ENCODE peak calls at places on chromosomes 16 and 17, in eight cellular contexts. U is left cardiac atrium, N is WERI-Rb-1, M is lung, J is anterior cingulate cortex, G is activated T-cell treated with anti-CD3 and anti-CD28 coated beads for 1 hour, R is aorta, Z is GM03348. D is an unnamed sample.

GRCh38 chr17:3740611-3741073 is 16.9 kb downstream of the HASPIN start:
- DNase-seq in U (no peak), N (no peak), M (no peak), J (no peak), G (no peak), R (no peak), Z (no peak), D (peak; percentile 46)

GRCh38 chr17:20263595-20263994 is 203.7 kb downstream of the LGALS9B start:
- DNase-seq in U (no peak), N (no peak), M (no peak), J (no peak), G (no peak), R (no peak), Z (peak; percentile 36), D (no peak)

GRCh38 chr16:66553223-66553622 is 847 bp downstream of the CKLF start:
- DNase-seq in U (no peak), N (no peak), M (no peak), J (no peak), G (no peak), R (no peak), Z (no peak), D (no peak)

GRCh38 chr16:69691980-69692911 is 34.1 kb downstream of the NQO1 start:
- DNase-seq in U (no peak), N (no peak), M (no peak), J (no peak), G (no peak), R (no peak), Z (peak; percentile 49), D (peak; percentile 21)

GRCh38 chr17:78617371-78618061 is 40.3 kb upstream of the DNAH17 start:
- DNase-seq in U (no peak), N (peak; percentile 58), M (no peak), J (no peak), G (no peak), R (no peak), Z (peak; percentile 51), D (no peak)

GRCh38 chr17:4412933-4413831 is 20.6 kb upstream of the SPNS3 start:
- DNase-seq in U (peak; percentile 94), N (peak; percentile 90), M (peak; percentile 90), J (peak; percentile 83), G (peak; percentile 94), R (peak; percentile 95), Z (peak; percentile 91), D (peak; percentile 96)

GRCh38 chr16:51248217-51248616 is 97.1 kb upstream of the SALL1 start:
- DNase-seq in U (no peak), N (no peak), M (no peak), J (no peak), G (no peak), R (no peak), Z (no peak), D (no peak)

GRCh38 chr16:63323055-63323454 is 1286.8 kb upstream of the CDH8 start:
- DNase-seq in U (no peak), N (no peak), M (no peak), J (no peak), G (no peak), R (no peak), Z (peak; percentile 3), D (no peak)

GRCh38 chr17:40818343-40818732 is 4.1 kb downstream of the KRT10 start:
- DNase-seq in U (no peak), N (no peak), M (no peak), J (no peak), G (no peak), R (no peak), Z (no peak), D (no peak)

GRCh38 chr17:3915642-3916012 is 638 bp downstream of the P2RX1 start:
- DNase-seq in U (no peak), N (no peak), M (no peak), J (no peak), G (no peak), R (no peak), Z (no peak), D (peak; percentile 70)

GRCh38 chr16:6341993-6342392 is 990.7 kb upstream of the RBFOX1 start:
- DNase-seq in U (no peak), N (no peak), M (no peak), J (no peak), G (no peak), R (no peak), Z (no peak), D (no peak)

GRCh38 chr17:48601528-48602430 is 3.0 kb downstream of the HOXB6 start:
- DNase-seq in U (no peak), N (no peak), M (no peak), J (no peak), G (no peak), R (no peak), Z (no peak), D (no peak)

GRCh38 chr16:31073073-31073822 is 792 bp downstream of the ZNF668 start:
- DNase-seq in U (peak; percentile 94), N (peak; percentile 94), M (peak; percentile 92), J (peak; percentile 78), G (peak; percentile 79), R (peak; percentile 96), Z (peak; percentile 93), D (peak; percentile 99)

GRCh38 chr17:9140550-9141422 is 119.5 kb downstream of the NTN1 start:
- DNase-seq in U (no peak), N (no peak), M (no peak), J (no peak), G (no peak), R (no peak), Z (no peak), D (no peak)

GRCh38 chr17:28901866-28902818 is 737 bp downstream of the DHRS13 start:
- DNase-seq in U (peak; percentile 58), N (peak; percentile 83), M (peak; percentile 50), J (no peak), G (peak; percentile 32), R (no peak), Z (peak; percentile 74), D (peak; percentile 96)

GRCh38 chr16:61948414-61948813 is 87.8 kb downstream of the CDH8 start:
- DNase-seq in U (no peak), N (no peak), M (no peak), J (no peak), G (no peak), R (no peak), Z (no peak), D (no peak)

GRCh38 chr16:5451641-5452040 is 354.0 kb upstream of the EEF2KMT start:
- DNase-seq in U (no peak), N (no peak), M (no peak), J (no peak), G (no peak), R (no peak), Z (no peak), D (no peak)

GRCh38 chr16:80231888-80232287 is 308.9 kb upstream of the DYNLRB2 start:
- DNase-seq in U (no peak), N (no peak), M (no peak), J (no peak), G (no peak), R (peak; percentile 44), Z (peak; percentile 75), D (peak; percentile 86)

GRCh38 chr16:85750021-85750826 is 672 bp downstream of the C16orf74 start:
- DNase-seq in U (peak; percentile 45), N (peak; percentile 79), M (no peak), J (no peak), G (no peak), R (no peak), Z (peak; percentile 89), D (peak; percentile 92)

GRCh38 chr16:47750371-47750770 is 289.2 kb downstream of the PHKB start:
- DNase-seq in U (no peak), N (no peak), M (no peak), J (no peak), G (no peak), R (no peak), Z (no peak), D (no peak)

GRCh38 chr17:65261682-65262636 is 124.8 kb downstream of the RGS9 start:
- DNase-seq in U (no peak), N (no peak), M (no peak), J (no peak), G (no peak), R (no peak), Z (peak; percentile 71), D (peak; percentile 82)

GRCh38 chr16:84507011-84507982 is 2.8 kb upstream of the MEAK7 start:
- DNase-seq in U (peak; percentile 26), N (no peak), M (no peak), J (no peak), G (no peak), R (peak; percentile 61), Z (no peak), D (no peak)

GRCh38 chr17:8893621-8894020 is 26.1 kb upstream of the PIK3R6 start:
- DNase-seq in U (no peak), N (no peak), M (no peak), J (no peak), G (no peak), R (no peak), Z (no peak), D (no peak)

GRCh38 chr16:11725457-11725856 is 17.2 kb downstream of the TXNDC11 start:
- DNase-seq in U (no peak), N (no peak), M (no peak), J (no peak), G (no peak), R (no peak), Z (no peak), D (no peak)

GRCh38 chr16:58652741-58653140 is 23.1 kb upstream of the CNOT1 start:
- DNase-seq in U (no peak), N (no peak), M (no peak), J (no peak), G (no peak), R (no peak), Z (no peak), D (no peak)

GRCh38 chr17:54967621-54968258 is 714 bp downstream of the COX11 start:
- DNase-seq in U (no peak), N (peak; percentile 39), M (no peak), J (no peak), G (no peak), R (no peak), Z (peak; percentile 35), D (no peak)

GRCh38 chr17:49602783-49603182 is 27.1 kb downstream of the NXPH3 start:
- DNase-seq in U (no peak), N (no peak), M (no peak), J (no peak), G (no peak), R (no peak), Z (no peak), D (no peak)

GRCh38 chr17:67385122-67385988 is 8.3 kb downstream of the PITPNC1 start:
- DNase-seq in U (no peak), N (no peak), M (no peak), J (no peak), G (no peak), R (no peak), Z (no peak), D (no peak)

GRCh38 chr17:5485270-5486205 is at the start of gene DERL2:
- DNase-seq in U (no peak), N (peak; percentile 78), M (peak; percentile 45), J (no peak), G (no peak), R (no peak), Z (no peak), D (no peak)

GRCh38 chr16:57588821-57589220 is 39.6 kb upstream of the ADGRG1 start:
- DNase-seq in U (no peak), N (no peak), M (no peak), J (no peak), G (no peak), R (no peak), Z (no peak), D (no peak)

GRCh38 chr17:44308320-44308818 is at the start of gene RUNDC3A:
- DNase-seq in U (peak; percentile 89), N (peak; percentile 99), M (peak; percentile 84), J (peak; percentile 93), G (peak; percentile 83), R (peak; percentile 90), Z (peak; percentile 98), D (peak; percentile 100)

GRCh38 chr16:56994311-56994710 is 5.0 kb downstream of the NLRC5 start:
- DNase-seq in U (no peak), N (no peak), M (no peak), J (no peak), G (no peak), R (no peak), Z (no peak), D (no peak)

GRCh38 chr17:40366861-40367518 is 2.5 kb upstream of the GJD3 start:
- DNase-seq in U (no peak), N (no peak), M (no peak), J (no peak), G (no peak), R (no peak), Z (no peak), D (peak; percentile 58)

GRCh38 chr16:68366062-68366461 is 55.2 kb downstream of the PRMT7 start:
- DNase-seq in U (no peak), N (peak; percentile 80), M (no peak), J (no peak), G (no peak), R (no peak), Z (no peak), D (no peak)